ENCODE peak calls at places on chromosomes 3 and 15, in ten cellular contexts. Q is CD8-positive, alpha-beta T cell; X is neural crest cell; D is H9; H is A549; O is right atrium auricular region; R is BE2C; U is foreskin keratinocyte; M is left lung; B is sigmoid colon. C is an unnamed sample.
A peak's percentile ranks its signal among the peaks of the same experiment; 100 is the strongest.

GRCh38 chr3:44932986-44933944 is 42.7 kb downstream of the ZDHHC3 start:
- DNase-seq in Q (no peak), X (no peak), D (no peak), H (no peak), O (no peak), R (no peak), U (no peak), M (no peak), B (no peak), C (no peak)

GRCh38 chr15:41894791-41895463 is 1.1 kb upstream of the SPTBN5 start:
- DNase-seq in Q (peak; percentile 95), X (no peak), D (peak; percentile 58), H (no peak), O (peak; percentile 84), R (peak; percentile 98), U (peak; percentile 80), M (peak; percentile 92), B (peak; percentile 87), C (peak; percentile 78)

GRCh38 chr15:99718421-99718820 is 14.8 kb downstream of the LYSMD4 start:
- DNase-seq in Q (no peak), X (no peak), D (no peak), H (no peak), O (no peak), R (no peak), U (no peak), M (no peak), B (no peak), C (no peak)

GRCh38 chr15:57306305-57306943 is 69.9 kb upstream of the CGNL1 start:
- DNase-seq in Q (peak; percentile 75), X (peak; percentile 93), D (peak; percentile 93), H (peak; percentile 96), O (peak; percentile 85), R (peak; percentile 94), U (peak; percentile 34), M (peak; percentile 98), B (peak; percentile 89), C (peak; percentile 55)

GRCh38 chr3:149688122-149688757 is 30.4 kb upstream of the WWTR1 start:
- DNase-seq in Q (no peak), X (no peak), D (no peak), H (no peak), O (no peak), R (no peak), U (no peak), M (no peak), B (no peak), C (no peak)

GRCh38 chr15:25933456-25934158 is 70.5 kb upstream of the ATP10A start:
- DNase-seq in Q (peak; percentile 75), X (peak; percentile 43), D (peak; percentile 86), H (peak; percentile 52), O (peak; percentile 75), R (peak; percentile 14), U (no peak), M (peak; percentile 82), B (peak; percentile 88), C (peak; percentile 81)

GRCh38 chr15:88881781-88882180 is 13.6 kb downstream of the HAPLN3 start:
- DNase-seq in Q (no peak), X (no peak), D (no peak), H (no peak), O (no peak), R (no peak), U (no peak), M (no peak), B (no peak), C (no peak)

GRCh38 chr3:123672429-123673146 is 87.7 kb upstream of the HACD2 start:
- DNase-seq in Q (no peak), X (no peak), D (no peak), H (no peak), O (no peak), R (no peak), U (no peak), M (no peak), B (no peak), C (no peak)

GRCh38 chr3:69441028-69441427 is 55.1 kb upstream of the FRMD4B start:
- DNase-seq in Q (no peak), X (no peak), D (no peak), H (no peak), O (no peak), R (no peak), U (no peak), M (no peak), B (no peak), C (no peak)

GRCh38 chr3:69443554-69443953 is 57.7 kb upstream of the FRMD4B start:
- DNase-seq in Q (no peak), X (no peak), D (no peak), H (no peak), O (no peak), R (no peak), U (no peak), M (no peak), B (no peak), C (peak; percentile 29)

GRCh38 chr3:69435274-69436262 is 49.7 kb upstream of the FRMD4B start:
- DNase-seq in Q (no peak), X (no peak), D (no peak), H (no peak), O (no peak), R (no peak), U (no peak), M (no peak), B (no peak), C (no peak)

GRCh38 chr3:69442771-69443197 is 56.9 kb upstream of the FRMD4B start:
- DNase-seq in Q (no peak), X (no peak), D (no peak), H (no peak), O (no peak), R (no peak), U (no peak), M (no peak), B (no peak), C (no peak)

GRCh38 chr3:69439683-69440270 is 53.9 kb upstream of the FRMD4B start:
- DNase-seq in Q (no peak), X (no peak), D (no peak), H (no peak), O (no peak), R (no peak), U (no peak), M (no peak), B (no peak), C (no peak)
- TF ChIP-seq CTCF in Q (peak; percentile 24), X (peak; percentile 75), D (peak; percentile 68), H (peak; percentile 41), O (peak; percentile 42), R (peak; percentile 62), U (peak; percentile 68), M (peak; percentile 33), B (peak; percentile 42), C (peak; percentile 82)

GRCh38 chr3:16529264-16529663 is 15.8 kb upstream of the RFTN1 start:
- DNase-seq in Q (no peak), X (no peak), D (no peak), H (no peak), O (no peak), R (no peak), U (no peak), M (no peak), B (no peak), C (no peak)
- TF ChIP-seq CTCF in Q (peak; percentile 40), X (no peak), D (no peak), H (no peak), O (no peak), R (no peak), U (peak; percentile 23), M (no peak), B (no peak), C (peak; percentile 41)

GRCh38 chr3:108029466-108029865 is 61.4 kb downstream of the CD47 start:
- DNase-seq in Q (no peak), X (no peak), D (no peak), H (no peak), O (no peak), R (no peak), U (no peak), M (no peak), B (no peak), C (no peak)

GRCh38 chr3:108022316-108023150 is 68.3 kb downstream of the CD47 start:
- DNase-seq in Q (no peak), X (no peak), D (no peak), H (no peak), O (no peak), R (no peak), U (peak; percentile 45), M (no peak), B (no peak), C (no peak)

GRCh38 chr3:108021533-108021932 is 69.3 kb downstream of the CD47 start:
- DNase-seq in Q (no peak), X (no peak), D (no peak), H (no peak), O (no peak), R (no peak), U (no peak), M (no peak), B (no peak), C (no peak)

GRCh38 chr3:108021131-108021530 is 69.7 kb downstream of the CD47 start:
- DNase-seq in Q (no peak), X (no peak), D (no peak), H (no peak), O (no peak), R (no peak), U (no peak), M (no peak), B (no peak), C (no peak)

DNA sequence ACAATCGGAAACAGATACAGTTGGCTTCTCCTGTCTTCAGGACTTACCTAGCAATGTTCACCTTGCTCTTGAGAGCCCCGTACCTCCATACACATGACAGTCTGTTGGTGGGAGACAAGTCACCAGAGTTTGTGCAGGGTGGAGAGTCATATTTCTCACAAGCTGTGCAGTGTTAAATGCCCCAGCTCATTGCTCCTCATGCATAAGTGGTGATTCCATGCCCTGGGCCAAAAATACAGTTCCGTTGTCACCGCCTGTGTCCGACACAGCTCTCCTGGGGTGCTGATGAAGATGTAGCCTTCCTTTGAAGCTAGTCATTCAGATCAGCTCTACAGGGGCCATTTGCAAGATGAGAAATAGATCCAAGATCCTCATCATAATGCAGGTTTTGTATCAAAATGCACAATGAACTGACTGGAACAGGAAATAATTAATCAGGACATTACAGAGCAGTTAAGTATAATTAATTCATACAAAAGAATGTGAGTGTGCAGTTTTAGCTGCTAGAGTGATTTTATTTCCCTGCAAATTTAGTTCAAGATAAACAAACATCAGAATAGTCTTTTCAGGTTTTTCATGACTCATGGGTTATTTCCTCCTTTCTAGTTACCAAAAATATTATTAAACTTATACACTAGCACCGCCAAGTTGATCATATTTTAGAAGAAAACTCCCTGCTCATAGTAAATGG is 66.5 kb downstream of the CD47 start:
- DNase-seq in Q (no peak), X (no peak), D (no peak), H (no peak), O (no peak), R (no peak), U (no peak), M (no peak), B (no peak), C (no peak)
- TF ChIP-seq CTCF in Q (no peak), X (no peak), D (no peak), H (no peak), O (no peak), R (no peak), U (peak; percentile 11), M (no peak), B (no peak), C (no peak)

GRCh38 chr3:25503758-25504157 is 75.7 kb downstream of the RARB start:
- DNase-seq in Q (no peak), X (no peak), D (no peak), H (no peak), O (no peak), R (no peak), U (peak; percentile 41), M (no peak), B (no peak), C (no peak)

GRCh38 chr3:25507811-25508210 is 79.7 kb downstream of the RARB start:
- DNase-seq in Q (no peak), X (no peak), D (no peak), H (no peak), O (no peak), R (no peak), U (no peak), M (no peak), B (no peak), C (no peak)

GRCh38 chr3:25505581-25505980 is 77.5 kb downstream of the RARB start:
- DNase-seq in Q (no peak), X (no peak), D (no peak), H (no peak), O (no peak), R (no peak), U (no peak), M (no peak), B (no peak), C (no peak)

GRCh38 chr3:25497096-25497495 is 69.0 kb downstream of the RARB start:
- DNase-seq in Q (no peak), X (no peak), D (no peak), H (no peak), O (no peak), R (no peak), U (no peak), M (no peak), B (no peak), C (no peak)

GRCh38 chr3:25502233-25502632 is 74.2 kb downstream of the RARB start:
- DNase-seq in Q (no peak), X (no peak), D (no peak), H (no peak), O (no peak), R (no peak), U (no peak), M (no peak), B (no peak), C (no peak)
- TF ChIP-seq CTCF in Q (no peak), X (no peak), D (peak; percentile 39), H (no peak), O (no peak), R (no peak), U (no peak), M (no peak), B (no peak), C (no peak)

C was measured in HFFc6.